ENCODE peak calls at places on chromosomes 7 and 10, in five cellular contexts. K is Calu3, T is A549, G is heart right ventricle, Q is neural crest cell. A is an unnamed sample.

GRCh38 chr7:50730459-50731400 is 52.0 kb downstream of the GRB10 start:
- DNase-seq in K (peak; percentile 49), T (no peak), G (no peak), Q (no peak), A (no peak)

GRCh38 chr10:88158506-88159123 is 295.2 kb downstream of the PTEN start:
- DNase-seq in K (no peak), T (no peak), G (no peak), Q (no peak), A (no peak)

GRCh38 chr10:116101616-116102015 is 171.4 kb downstream of the GFRA1 start:
- DNase-seq in K (no peak), T (no peak), G (no peak), Q (no peak), A (no peak)

GRCh38 chr10:79223346-79224048 is 123.8 kb upstream of the PPIF start:
- DNase-seq in K (no peak), T (no peak), G (peak; percentile 71), Q (no peak), A (no peak)

GRCh38 chr10:122495406-122496340 is 34.3 kb downstream of the HTRA1 start:
- DNase-seq in K (no peak), T (no peak), G (no peak), Q (no peak), A (no peak)

GRCh38 chr10:132713421-132714095 is 72.4 kb downstream of the NKX6-2 start:
- DNase-seq in K (no peak), T (no peak), G (peak; percentile 21), Q (peak; percentile 21), A (no peak)

GRCh38 chr10:88499569-88500470 is 83.3 kb downstream of the RNLS start:
- DNase-seq in K (no peak), T (no peak), G (no peak), Q (no peak), A (no peak)

GRCh38 chr10:14093735-14094484 is 236.8 kb downstream of the FRMD4A start:
- DNase-seq in K (peak; percentile 14), T (peak; percentile 17), G (no peak), Q (peak; percentile 17), A (no peak)

GRCh38 chr10:50575477-50576244 is 48.1 kb downstream of the SGMS1 start:
- DNase-seq in K (no peak), T (no peak), G (no peak), Q (no peak), A (no peak)

GRCh38 chr7:2237109-2237602 is 4.4 kb upstream of the MAD1L1 start:
- DNase-seq in K (no peak), T (no peak), G (no peak), Q (no peak), A (no peak)

GRCh38 chr7:93920496-93921189 is 892 bp upstream of the GNG11 start:
- DNase-seq in K (no peak), T (no peak), G (no peak), Q (no peak), A (no peak)

GRCh38 chr7:33748793-33749192 is 156.5 kb upstream of the BMPER start:
- DNase-seq in K (no peak), T (no peak), G (no peak), Q (no peak), A (no peak)

GRCh38 chr7:142088022-142088714 is 23.4 kb upstream of the MGAM2 start:
- DNase-seq in K (no peak), T (no peak), G (no peak), Q (no peak), A (no peak)

GRCh38 chr7:30596721-30597120 is 2.0 kb downstream of the GARS1 start:
- DNase-seq in K (no peak), T (no peak), G (no peak), Q (no peak), A (no peak)

GRCh38 chr10:43156590-43157340 is 18.5 kb downstream of the CSGALNACT2 start:
- DNase-seq in K (no peak), T (no peak), G (no peak), Q (no peak), A (no peak)

GRCh38 chr7:21538936-21539335 is 3.9 kb upstream of the DNAH11 start:
- DNase-seq in K (no peak), T (no peak), G (no peak), Q (no peak), A (no peak)

GRCh38 chr7:107147464-107148214 is 21.2 kb upstream of the HBP1 start:
- DNase-seq in K (peak; percentile 30), T (peak; percentile 39), G (no peak), Q (no peak), A (no peak)

GRCh38 chr10:48274636-48275035 is at the start of gene FRMPD2:
- DNase-seq in K (no peak), T (no peak), G (no peak), Q (no peak), A (no peak)

GRCh38 chr7:7962851-7963250 is 5.7 kb upstream of the GLCCI1 start:
- DNase-seq in K (no peak), T (no peak), G (no peak), Q (no peak), A (no peak)
- TF ChIP-seq CTCF in K (no peak), T (no peak), G (no peak), Q (no peak), A (no peak)

GRCh38 chr7:151697515-151697895 is 177.8 kb upstream of the RHEB start:
- DNase-seq in K (no peak), T (no peak), G (no peak), Q (no peak), A (no peak)
- TF ChIP-seq CTCF in K (no peak), T (no peak), G (no peak), Q (no peak), A (no peak)

GRCh38 chr7:116525298-116525912 is 569 bp downstream of the CAV1 start:
- DNase-seq in K (peak; percentile 44), T (no peak), G (peak; percentile 58), Q (peak; percentile 14), A (peak; percentile 14)
- TF ChIP-seq CTCF in K (no peak), T (no peak), G (no peak), Q (no peak), A (peak; percentile 13)

GRCh38 chr10:124649209-124649608 is 95.0 kb downstream of the FAM53B start:
- DNase-seq in K (no peak), T (no peak), G (peak; percentile 56), Q (no peak), A (no peak)
- TF ChIP-seq CTCF in K (no peak), T (no peak), G (peak; percentile 26), Q (no peak), A (no peak)